ENCODE peak calls at places on chromosome 1, in five cellular contexts. One of them, this sample, is unnamed.

GRCh38 chr1:220552672-220553258 is 24.8 kb downstream of the MARK1 start:
- DNase-seq in MCF 10A: peak
- DNase-seq in NCI-H1417 treated with DMSO at 0.1 percent for 48 hours: no peak
- DNase-seq in left colon: no peak
- DNase-seq in heart right ventricle: no peak
- DNase-seq in this sample: no peak

GRCh38 chr1:12473596-12474329 is 144.2 kb downstream of the DHRS3 start:
- DNase-seq in MCF 10A: no peak
- DNase-seq in NCI-H1417 treated with DMSO at 0.1 percent for 48 hours: no peak
- DNase-seq in left colon: no peak
- DNase-seq in heart right ventricle: no peak
- DNase-seq in this sample: no peak

GRCh38 chr1:152884966-152885624 is 7.0 kb downstream of the SMCP start:
- DNase-seq in MCF 10A: peak
- DNase-seq in NCI-H1417 treated with DMSO at 0.1 percent for 48 hours: no peak
- DNase-seq in left colon: no peak
- DNase-seq in heart right ventricle: no peak
- DNase-seq in this sample: peak

GRCh38 chr1:26582836-26583460 is 53.4 kb downstream of the RPS6KA1 start:
- DNase-seq in MCF 10A: peak
- DNase-seq in NCI-H1417 treated with DMSO at 0.1 percent for 48 hours: no peak
- DNase-seq in left colon: no peak
- DNase-seq in heart right ventricle: peak
- DNase-seq in this sample: no peak

GRCh38 chr1:47624531-47624930 is 186.7 kb downstream of the FOXD2 start:
- DNase-seq in MCF 10A: no peak
- DNase-seq in NCI-H1417 treated with DMSO at 0.1 percent for 48 hours: no peak
- DNase-seq in left colon: peak
- DNase-seq in heart right ventricle: no peak
- DNase-seq in this sample: no peak

GRCh38 chr1:149978547-149979023 is 31.9 kb downstream of the OTUD7B start:
- DNase-seq in MCF 10A: peak
- DNase-seq in NCI-H1417 treated with DMSO at 0.1 percent for 48 hours: no peak
- DNase-seq in left colon: peak
- DNase-seq in heart right ventricle: no peak
- DNase-seq in this sample: no peak

GRCh38 chr1:178086294-178087255 is 7.3 kb upstream of the RASAL2 start:
- DNase-seq in MCF 10A: no peak
- DNase-seq in NCI-H1417 treated with DMSO at 0.1 percent for 48 hours: no peak
- DNase-seq in left colon: no peak
- DNase-seq in heart right ventricle: no peak
- DNase-seq in this sample: no peak

GRCh38 chr1:18998016-18998724 is 41.7 kb upstream of the IFFO2 start:
- DNase-seq in MCF 10A: peak
- DNase-seq in NCI-H1417 treated with DMSO at 0.1 percent for 48 hours: no peak
- DNase-seq in left colon: no peak
- DNase-seq in heart right ventricle: no peak
- DNase-seq in this sample: peak

GRCh38 chr1:161727343-161727924 is 6.1 kb downstream of the FCRLB start:
- DNase-seq in MCF 10A: peak
- DNase-seq in NCI-H1417 treated with DMSO at 0.1 percent for 48 hours: no peak
- DNase-seq in left colon: no peak
- DNase-seq in heart right ventricle: no peak
- DNase-seq in this sample: no peak

GRCh38 chr1:185559684-185560310 is 174.4 kb upstream of the HMCN1 start:
- DNase-seq in MCF 10A: peak
- DNase-seq in NCI-H1417 treated with DMSO at 0.1 percent for 48 hours: no peak
- DNase-seq in left colon: peak
- DNase-seq in heart right ventricle: no peak
- DNase-seq in this sample: peak

GRCh38 chr1:179775009-179775408 is 31.9 kb downstream of the FAM163A start:
- DNase-seq in MCF 10A: no peak
- DNase-seq in NCI-H1417 treated with DMSO at 0.1 percent for 48 hours: no peak
- DNase-seq in left colon: no peak
- DNase-seq in heart right ventricle: no peak
- DNase-seq in this sample: no peak

GRCh38 chr1:154943649-154944421 is 7.3 kb upstream of the PMVK start:
- DNase-seq in MCF 10A: peak
- DNase-seq in NCI-H1417 treated with DMSO at 0.1 percent for 48 hours: no peak
- DNase-seq in left colon: peak
- DNase-seq in heart right ventricle: peak
- DNase-seq in this sample: no peak

GRCh38 chr1:203906932-203907331 is 45.5 kb downstream of the SNRPE start:
- DNase-seq in MCF 10A: peak
- DNase-seq in NCI-H1417 treated with DMSO at 0.1 percent for 48 hours: no peak
- DNase-seq in left colon: no peak
- DNase-seq in heart right ventricle: no peak
- DNase-seq in this sample: peak

GRCh38 chr1:228367798-228368791 is 38.5 kb downstream of the TRIM11 start:
- DNase-seq in MCF 10A: no peak
- DNase-seq in NCI-H1417 treated with DMSO at 0.1 percent for 48 hours: no peak
- DNase-seq in left colon: no peak
- DNase-seq in heart right ventricle: peak
- DNase-seq in this sample: no peak

GRCh38 chr1:23217421-23218115 is at the start of gene HTR1D:
- DNase-seq in MCF 10A: no peak
- DNase-seq in NCI-H1417 treated with DMSO at 0.1 percent for 48 hours: no peak
- DNase-seq in left colon: peak
- DNase-seq in heart right ventricle: peak
- DNase-seq in this sample: no peak

GRCh38 chr1:179754031-179754624 is 11.0 kb downstream of the FAM163A start:
- DNase-seq in MCF 10A: peak
- DNase-seq in NCI-H1417 treated with DMSO at 0.1 percent for 48 hours: no peak
- DNase-seq in left colon: no peak
- DNase-seq in heart right ventricle: no peak
- DNase-seq in this sample: peak

GRCh38 chr1:93616996-93617669 is 64.5 kb downstream of the BCAR3 start:
- DNase-seq in MCF 10A: peak
- DNase-seq in NCI-H1417 treated with DMSO at 0.1 percent for 48 hours: no peak
- DNase-seq in left colon: peak
- DNase-seq in heart right ventricle: peak
- DNase-seq in this sample: no peak

GRCh38 chr1:24555591-24556413 is at the start of gene NCMAP:
- DNase-seq in MCF 10A: no peak
- DNase-seq in NCI-H1417 treated with DMSO at 0.1 percent for 48 hours: no peak
- DNase-seq in left colon: peak
- DNase-seq in heart right ventricle: peak
- DNase-seq in this sample: no peak

GRCh38 chr1:6300342-6301141 is 39.6 kb upstream of the GPR153 start:
- DNase-seq in MCF 10A: peak
- DNase-seq in NCI-H1417 treated with DMSO at 0.1 percent for 48 hours: no peak
- DNase-seq in left colon: peak
- DNase-seq in heart right ventricle: no peak
- DNase-seq in this sample: peak

GRCh38 chr1:185373813-185374524 is 56.9 kb upstream of the IVNS1ABP start:
- DNase-seq in MCF 10A: peak
- DNase-seq in NCI-H1417 treated with DMSO at 0.1 percent for 48 hours: no peak
- DNase-seq in left colon: no peak
- DNase-seq in heart right ventricle: no peak
- DNase-seq in this sample: peak

GRCh38 chr1:155178441-155179106 is 4.9 kb downstream of the TRIM46 start:
- DNase-seq in MCF 10A: no peak
- DNase-seq in NCI-H1417 treated with DMSO at 0.1 percent for 48 hours: no peak
- DNase-seq in left colon: no peak
- DNase-seq in heart right ventricle: no peak
- DNase-seq in this sample: no peak